ENCODE peak calls at places on chromosome 1, in five cellular contexts. N is SK-N-SH; O is stimulated activated CD4-positive, alpha-beta T cell treated with anti-CD3 and anti-CD28 coated beads, Interleukin-15, amount 100 ng/mL, for 1 hour; M is fibroblast of mammary gland; E is neural crest cell. L is an unnamed sample.

GRCh38 chr1:7579016-7579415 is 192.1 kb upstream of the VAMP3 start:
- DNase-seq in N (no peak), O (no peak), M (no peak), E (no peak), L (no peak)

GRCh38 chr1:226779536-226779935 is 40.5 kb upstream of the ITPKB start:
- DNase-seq in N (no peak), O (no peak), M (no peak), E (no peak), L (no peak)

GRCh38 chr1:19505694-19506457 is 20.5 kb upstream of the CAPZB start:
- DNase-seq in N (no peak), O (no peak), M (no peak), E (no peak), L (no peak)

GRCh38 chr1:22557341-22557950 is 5.8 kb upstream of the EPHA8 start:
- DNase-seq in N (no peak), O (no peak), M (peak; percentile 22), E (no peak), L (no peak)

GRCh38 chr1:97989094-97989680 is 68.4 kb upstream of the DPYD start:
- DNase-seq in N (no peak), O (no peak), M (peak; percentile 47), E (no peak), L (no peak)

GRCh38 chr1:246987083-246987690 is 20.7 kb downstream of the ZNF695 start:
- DNase-seq in N (no peak), O (no peak), M (no peak), E (no peak), L (no peak)

GRCh38 chr1:12031039-12031980 is 12.0 kb downstream of the MIIP start:
- DNase-seq in N (peak; percentile 80), O (no peak), M (peak; percentile 45), E (peak; percentile 23), L (no peak)

GRCh38 chr1:68331117-68331865 is 99.0 kb upstream of the WLS start:
- DNase-seq in N (no peak), O (no peak), M (peak; percentile 96), E (no peak), L (no peak)

GRCh38 chr1:213135572-213135971 is 84.5 kb downstream of the RPS6KC1 start:
- DNase-seq in N (no peak), O (no peak), M (peak; percentile 49), E (no peak), L (no peak)

GRCh38 chr1:247738315-247738714 is at the start of gene OR14K1:
- DNase-seq in N (no peak), O (no peak), M (no peak), E (no peak), L (no peak)

GRCh38 chr1:67646145-67647035 is 38.6 kb upstream of the GADD45A start:
- DNase-seq in N (peak; percentile 61), O (no peak), M (peak; percentile 30), E (no peak), L (peak; percentile 6)

GRCh38 chr1:3470650-3471355 is 16.3 kb downstream of the ARHGEF16 start:
- DNase-seq in N (no peak), O (no peak), M (no peak), E (no peak), L (no peak)

GRCh38 chr1:62356257-62356835 is 37.1 kb upstream of the KANK4 start:
- DNase-seq in N (no peak), O (no peak), M (peak; percentile 87), E (no peak), L (no peak)

GRCh38 chr1:245855846-245856730 is 651.0 kb downstream of the SMYD3 start:
- DNase-seq in N (no peak), O (no peak), M (no peak), E (no peak), L (no peak)

L was measured in NCI-H187 treated with DMSO at 0.1 percent for 48 hours.